ENCODE peak calls at places on chromosomes 4 and X, in eight cellular contexts. One of them, this sample, is unnamed.

GRCh38 chr4:143768007-143768591 is 67.6 kb upstream of the FREM3 start:
- DNase-seq in M059J: peak
- DNase-seq in ELF-1: no peak
- DNase-seq in H9: no peak
- DNase-seq in AG08395: peak
- DNase-seq in tibial artery: no peak
- DNase-seq in SK-MEL-5: peak
- DNase-seq in MM.1S: no peak
- DNase-seq in this sample: no peak

GRCh38 chr4:95572304-95572991 is 23.7 kb upstream of the UNC5C start:
- DNase-seq in M059J: peak
- DNase-seq in ELF-1: peak
- DNase-seq in H9: peak
- DNase-seq in AG08395: no peak
- DNase-seq in tibial artery: peak
- DNase-seq in SK-MEL-5: peak
- DNase-seq in MM.1S: no peak
- DNase-seq in this sample: no peak

GRCh38 chrX:35166023-35166422 is 223.4 kb downstream of the FAM47B start:
- DNase-seq in M059J: peak
- DNase-seq in ELF-1: peak
- DNase-seq in H9: no peak
- DNase-seq in AG08395: no peak
- DNase-seq in tibial artery: no peak
- DNase-seq in SK-MEL-5: no peak
- DNase-seq in MM.1S: peak
- DNase-seq in this sample: no peak

GRCh38 chr4:41949531-41949930 is 14.3 kb downstream of the TMEM33 start:
- DNase-seq in M059J: no peak
- DNase-seq in ELF-1: no peak
- DNase-seq in H9: no peak
- DNase-seq in AG08395: no peak
- DNase-seq in tibial artery: no peak
- DNase-seq in SK-MEL-5: no peak
- DNase-seq in MM.1S: no peak
- DNase-seq in this sample: no peak

GRCh38 chrX:55109304-55109703 is 20.5 kb downstream of the PAGE2 start:
- DNase-seq in M059J: no peak
- DNase-seq in ELF-1: peak
- DNase-seq in H9: no peak
- DNase-seq in AG08395: no peak
- DNase-seq in tibial artery: no peak
- DNase-seq in SK-MEL-5: no peak
- DNase-seq in MM.1S: no peak
- DNase-seq in this sample: no peak

GRCh38 chrX:120559799-120560198 is 963 bp downstream of the CUL4B start:
- DNase-seq in M059J: peak
- DNase-seq in ELF-1: no peak
- DNase-seq in H9: no peak
- DNase-seq in AG08395: no peak
- DNase-seq in tibial artery: no peak
- DNase-seq in SK-MEL-5: peak
- DNase-seq in MM.1S: no peak
- DNase-seq in this sample: no peak

GRCh38 chrX:24025741-24026402 is 1.1 kb downstream of the KLHL15 start:
- DNase-seq in M059J: peak
- DNase-seq in ELF-1: peak
- DNase-seq in H9: peak
- DNase-seq in AG08395: no peak
- DNase-seq in tibial artery: peak
- DNase-seq in SK-MEL-5: peak
- DNase-seq in MM.1S: no peak
- DNase-seq in this sample: peak

GRCh38 chr4:168388890-168389289 is 70.3 kb upstream of the DDX60 start:
- DNase-seq in M059J: peak
- DNase-seq in ELF-1: no peak
- DNase-seq in H9: no peak
- DNase-seq in AG08395: peak
- DNase-seq in tibial artery: no peak
- DNase-seq in SK-MEL-5: no peak
- DNase-seq in MM.1S: no peak
- DNase-seq in this sample: peak

GRCh38 chr4:20248155-20248558 is 3.5 kb upstream of the SLIT2 start:
- DNase-seq in M059J: peak
- DNase-seq in ELF-1: no peak
- DNase-seq in H9: no peak
- DNase-seq in AG08395: peak
- DNase-seq in tibial artery: no peak
- DNase-seq in SK-MEL-5: peak
- DNase-seq in MM.1S: peak
- DNase-seq in this sample: peak